ENCODE peak calls at places on chromosome 7, in eight cellular contexts. F, B, N, Z, S, R, Y and L are unnamed samples.

GRCh38 chr7:130878785-130879184 is 144.8 kb upstream of the KLF14 start:
- DNase-seq in F (no peak), B (no peak), N (no peak), Z (no peak), S (no peak), R (no peak), Y (no peak), L (no peak)

GRCh38 chr7:93011351-93012294 is 106.2 kb downstream of the SAMD9 start:
- DNase-seq in F (no peak), B (no peak), N (no peak), Z (peak), S (no peak), R (no peak), Y (no peak), L (no peak)

GRCh38 chr7:84999450-84999849 is 187.4 kb downstream of the SEMA3D start:
- DNase-seq in F (no peak), B (no peak), N (no peak), Z (no peak), S (no peak), R (no peak), Y (no peak), L (no peak)

GRCh38 chr7:141363748-141364147 is 187.5 kb upstream of the AGK start:
- DNase-seq in F (no peak), B (no peak), N (no peak), Z (no peak), S (no peak), R (no peak), Y (no peak), L (no peak)

GRCh38 chr7:121558288-121558687 is 162.2 kb upstream of the FAM3C start:
- DNase-seq in F (no peak), B (no peak), N (no peak), Z (no peak), S (no peak), R (no peak), Y (no peak), L (no peak)

GRCh38 chr7:19020711-19021110 is 96.7 kb downstream of the TWIST1 start:
- DNase-seq in F (no peak), B (no peak), N (no peak), Z (no peak), S (no peak), R (no peak), Y (no peak), L (no peak)

GRCh38 chr7:81944103-81944502 is 174.3 kb upstream of the HGF start:
- DNase-seq in F (no peak), B (no peak), N (no peak), Z (no peak), S (no peak), R (no peak), Y (no peak), L (no peak)

GRCh38 chr7:22433710-22434460 is 66.1 kb downstream of the STEAP1B start:
- DNase-seq in F (no peak), B (peak), N (no peak), Z (no peak), S (peak), R (no peak), Y (no peak), L (no peak)

GRCh38 chr7:41117431-41117830 is 585.5 kb downstream of the INHBA start:
- DNase-seq in F (no peak), B (no peak), N (no peak), Z (no peak), S (no peak), R (no peak), Y (no peak), L (no peak)

GRCh38 chr7:95723583-95724180 is 48.7 kb upstream of the DYNC1I1 start:
- DNase-seq in F (peak), B (peak), N (no peak), Z (peak), S (peak), R (no peak), Y (peak), L (peak)

GRCh38 chr7:51090411-51090810 is 226.2 kb downstream of the COBL start:
- DNase-seq in F (no peak), B (no peak), N (no peak), Z (no peak), S (no peak), R (no peak), Y (no peak), L (no peak)

GRCh38 chr7:148296994-148297644 is 293.4 kb upstream of the C7orf33 start:
- DNase-seq in F (no peak), B (no peak), N (no peak), Z (no peak), S (no peak), R (no peak), Y (no peak), L (no peak)

GRCh38 chr7:149787428-149788299 is 14.3 kb upstream of the ZNF467 start:
- DNase-seq in F (no peak), B (no peak), N (no peak), Z (no peak), S (peak), R (no peak), Y (peak), L (no peak)

GRCh38 chr7:145848691-145849090 is 267.9 kb upstream of the CNTNAP2 start:
- DNase-seq in F (no peak), B (no peak), N (no peak), Z (peak), S (peak), R (no peak), Y (no peak), L (peak)

GRCh38 chr7:35729061-35729783 is 34.3 kb upstream of the HERPUD2 start:
- DNase-seq in F (no peak), B (no peak), N (no peak), Z (no peak), S (no peak), R (no peak), Y (no peak), L (no peak)

GRCh38 chr7:88456490-88456889 is 149.8 kb upstream of the STEAP4 start:
- DNase-seq in F (peak), B (no peak), N (no peak), Z (no peak), S (no peak), R (no peak), Y (no peak), L (no peak)
- TF ChIP-seq CTCF in F (no peak), B (no peak), N (no peak), Z (no peak), S (no peak), R (no peak), Y (no peak), L (no peak)

GRCh38 chr7:133135451-133135850 is 53.6 kb upstream of the CHCHD3 start:
- DNase-seq in F (no peak), B (no peak), N (no peak), Z (no peak), S (no peak), R (no peak), Y (no peak), L (no peak)

GRCh38 chr7:133134810-133135209 is 52.9 kb upstream of the CHCHD3 start:
- DNase-seq in F (no peak), B (no peak), N (no peak), Z (no peak), S (no peak), R (no peak), Y (no peak), L (no peak)

GRCh38 chr7:133140994-133141595 is 59.2 kb upstream of the CHCHD3 start:
- DNase-seq in F (no peak), B (no peak), N (no peak), Z (no peak), S (no peak), R (no peak), Y (no peak), L (no peak)

GRCh38 chr7:133139350-133139749 is 57.5 kb upstream of the CHCHD3 start:
- DNase-seq in F (peak), B (peak), N (no peak), Z (peak), S (peak), R (no peak), Y (no peak), L (peak)
- TF ChIP-seq CTCF in F (no peak), B (no peak), N (no peak), Z (peak), S (peak), R (peak), Y (no peak), L (peak)

DNA sequence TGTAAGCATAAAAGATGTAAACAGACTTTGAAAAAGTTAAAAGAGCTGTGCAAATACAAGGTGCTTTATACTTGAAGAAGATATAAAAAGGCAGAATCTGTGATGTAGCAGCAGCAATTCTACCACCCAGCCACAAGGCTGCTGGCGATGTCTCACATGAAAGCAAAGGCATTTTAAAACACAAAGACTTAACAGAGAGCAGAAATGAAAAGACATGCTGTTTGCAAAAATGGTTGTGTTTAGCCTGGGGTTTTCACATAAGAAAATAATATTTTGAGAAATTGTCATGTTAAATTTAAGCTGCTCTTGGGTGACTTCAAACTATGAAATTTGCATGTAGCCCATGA is 85.5 kb upstream of the ZNF800 start:
- DNase-seq in F (no peak), B (no peak), N (no peak), Z (no peak), S (no peak), R (no peak), Y (no peak), L (no peak)
- TF ChIP-seq CTCF in F (no peak), B (no peak), N (peak), Z (no peak), S (peak), R (no peak), Y (no peak), L (peak)

DNA sequence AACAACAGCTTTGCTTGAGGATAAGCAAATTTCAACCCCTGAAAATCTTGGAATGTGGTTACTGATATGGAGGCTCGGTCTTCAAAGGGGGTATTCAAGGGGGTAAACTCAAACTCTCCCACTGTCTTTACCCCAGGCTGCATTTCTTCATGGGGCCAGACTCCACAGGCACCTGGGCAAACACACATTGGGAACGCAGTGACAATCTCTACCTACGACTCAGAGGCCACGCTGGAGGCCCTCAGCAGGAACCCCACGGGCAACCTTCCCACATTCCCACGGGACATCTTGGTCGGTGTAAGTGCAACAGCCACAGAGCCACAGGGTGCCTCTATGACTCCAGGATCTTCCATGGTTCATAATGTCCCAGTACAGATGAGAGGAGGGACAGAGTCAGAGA is 2.2 kb upstream of the INSIG1 start:
- DNase-seq in F (no peak), B (no peak), N (no peak), Z (no peak), S (no peak), R (no peak), Y (no peak), L (no peak)
- TF ChIP-seq CTCF in F (no peak), B (no peak), N (no peak), Z (no peak), S (no peak), R (no peak), Y (no peak), L (no peak)

DNA sequence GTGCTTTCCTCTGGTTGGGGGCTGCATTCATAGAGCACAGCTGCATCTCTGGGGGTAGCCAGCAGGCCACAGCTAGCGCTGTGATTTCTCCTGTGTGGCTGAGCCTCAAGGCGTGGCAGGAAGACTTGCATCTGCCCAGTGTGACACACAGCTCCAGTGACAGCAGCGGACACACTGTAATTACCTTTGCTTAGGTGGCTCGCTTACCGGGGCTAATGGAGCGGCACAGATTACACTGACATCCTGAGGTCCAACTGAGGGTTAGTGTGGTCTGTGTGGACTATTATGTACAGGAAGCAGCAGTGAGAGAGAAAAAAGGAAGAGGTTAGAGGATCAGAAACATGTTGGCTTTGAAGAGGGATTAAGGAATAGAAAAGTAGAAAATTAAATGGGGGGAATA is 27.1 kb downstream of the ABCB4 start:
- DNase-seq in F (no peak), B (no peak), N (no peak), Z (no peak), S (no peak), R (no peak), Y (no peak), L (peak)
- TF ChIP-seq CTCF in F (no peak), B (no peak), N (no peak), Z (no peak), S (no peak), R (no peak), Y (no peak), L (no peak)

GRCh38 chr7:27933691-27934565 is 194.0 kb downstream of the TAX1BP1 start:
- DNase-seq in F (no peak), B (no peak), N (no peak), Z (no peak), S (no peak), R (no peak), Y (no peak), L (no peak)
- TF ChIP-seq CTCF in F (no peak), B (peak), N (peak), Z (peak), S (peak), R (peak), Y (peak), L (peak)

DNA sequence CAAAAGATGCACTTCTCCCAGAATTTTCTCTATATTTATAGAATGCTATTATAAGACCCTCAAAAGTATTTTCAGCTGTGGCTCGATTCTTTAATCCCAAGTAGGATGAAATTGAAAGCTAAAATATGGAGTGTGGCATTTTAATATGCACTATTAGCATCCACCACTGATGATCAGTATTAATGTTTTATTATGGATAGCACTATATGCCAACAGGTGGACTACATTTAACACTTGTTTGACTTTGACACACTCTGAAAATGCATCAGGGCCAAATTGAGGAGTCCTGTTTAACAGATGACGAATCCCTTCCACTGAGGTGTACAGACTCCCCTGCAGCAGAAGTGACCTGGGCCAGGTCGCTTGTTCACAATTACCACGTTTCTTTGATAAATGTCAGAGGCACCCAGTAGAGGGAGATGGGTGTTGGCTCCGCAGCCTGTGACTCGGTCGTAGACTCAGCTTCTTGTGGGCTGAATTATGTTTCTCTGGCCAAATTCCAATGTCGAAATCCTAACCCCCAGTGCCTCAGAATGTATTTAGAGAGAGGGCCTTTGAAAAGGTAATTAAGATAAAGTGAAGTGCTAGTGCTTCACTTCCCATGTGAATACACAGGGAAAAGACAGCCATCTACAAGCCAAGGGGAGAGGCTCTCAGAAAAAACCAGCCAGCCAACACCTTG is 48.1 kb downstream of the WIPF3 start:
- DNase-seq in F (no peak), B (no peak), N (no peak), Z (peak), S (peak), R (no peak), Y (no peak), L (no peak)
- TF ChIP-seq CTCF in F (no peak), B (no peak), N (no peak), Z (peak), S (peak), R (no peak), Y (no peak), L (no peak)

DNA sequence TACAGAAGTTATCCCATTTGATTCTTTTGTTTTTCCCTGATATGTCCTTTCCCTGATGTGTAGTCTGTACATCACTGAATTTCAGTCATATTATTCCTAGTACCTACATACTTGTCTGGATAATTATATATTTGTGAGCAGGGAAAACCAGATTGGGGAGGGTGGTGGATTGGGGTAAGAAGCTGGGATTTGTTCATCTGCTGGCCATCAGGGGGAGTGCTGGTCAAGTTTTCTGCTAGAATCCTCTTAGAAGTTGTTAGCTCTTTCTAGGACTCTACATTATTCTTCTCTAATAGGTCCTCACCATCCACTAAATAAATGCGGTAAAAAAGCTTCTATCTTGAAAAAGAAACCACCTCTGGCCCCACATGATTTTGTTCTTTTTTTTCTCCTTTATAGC is 232.7 kb upstream of the TAC1 start:
- DNase-seq in F (peak), B (peak), N (no peak), Z (peak), S (peak), R (no peak), Y (peak), L (peak)
- TF ChIP-seq CTCF in F (no peak), B (peak), N (peak), Z (peak), S (peak), R (peak), Y (peak), L (peak)

DNA sequence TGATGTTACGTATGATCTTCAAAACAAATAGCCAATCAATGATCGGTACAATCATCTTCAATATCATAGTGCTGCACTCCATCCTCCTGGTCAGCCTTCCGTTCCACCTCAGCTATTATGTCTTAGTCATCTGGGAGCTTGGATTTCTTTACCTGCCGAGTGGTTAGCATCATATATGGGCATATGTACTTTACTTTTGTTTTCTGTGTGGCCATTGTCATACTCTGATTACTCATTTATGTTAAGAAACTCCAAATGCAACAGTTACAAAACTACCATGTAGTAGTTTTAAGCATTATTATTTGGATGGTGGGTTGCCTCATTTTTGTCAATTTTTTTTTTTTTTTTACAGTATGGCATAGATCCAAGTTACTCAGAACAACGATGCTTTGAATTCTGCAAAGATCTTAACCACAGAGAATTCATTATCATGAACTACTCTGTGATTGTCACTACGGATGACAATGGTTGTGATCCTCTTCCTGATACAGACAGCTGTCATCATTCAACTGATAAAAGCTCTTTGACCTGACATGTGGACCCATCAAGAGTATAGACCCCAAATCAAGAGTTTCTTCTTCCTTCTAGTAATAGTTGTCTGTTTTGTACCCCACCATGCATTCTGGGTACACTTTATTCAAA is 52.1 kb upstream of the NME8 start:
- DNase-seq in F (no peak), B (no peak), N (no peak), Z (no peak), S (no peak), R (no peak), Y (no peak), L (no peak)
- TF ChIP-seq CTCF in F (no peak), B (no peak), N (no peak), Z (no peak), S (no peak), R (no peak), Y (no peak), L (no peak)

GRCh38 chr7:128037081-128037480 is 5.8 kb upstream of the LRRC4 start:
- DNase-seq in F (no peak), B (no peak), N (no peak), Z (no peak), S (no peak), R (no peak), Y (no peak), L (no peak)
- TF ChIP-seq CTCF in F (no peak), B (no peak), N (no peak), Z (no peak), S (peak), R (no peak), Y (no peak), L (peak)